ENCODE peak calls at places on chromosomes 5 and 9, in eight cellular contexts. H is HCT116, X is Peyer's patch, F is IMR-90, Q is sigmoid colon, I is thyroid gland, G is breast epithelium, B is prostate gland. D is an unnamed sample.

GRCh38 chr9:93173365-93174150 is 10.4 kb upstream of the WNK2 start:
- DNase-seq in H (no peak), X (no peak), F (no peak), Q (no peak), I (no peak), G (no peak), B (no peak), D (no peak)

GRCh38 chr5:127053049-127053448 is 20.3 kb downstream of the C5orf63 start:
- DNase-seq in H (no peak), X (no peak), F (no peak), Q (no peak), I (no peak), G (no peak), B (no peak), D (no peak)

GRCh38 chr9:90071257-90071656 is 466.4 kb downstream of the GADD45G start:
- DNase-seq in H (no peak), X (no peak), F (no peak), Q (no peak), I (no peak), G (no peak), B (no peak), D (no peak)

GRCh38 chr9:22240619-22241018 is 206.0 kb upstream of the DMRTA1 start:
- DNase-seq in H (no peak), X (no peak), F (peak; percentile 73), Q (no peak), I (no peak), G (no peak), B (no peak), D (no peak)

GRCh38 chr5:5235685-5236084 is 95.6 kb downstream of the ADAMTS16 start:
- DNase-seq in H (no peak), X (no peak), F (no peak), Q (no peak), I (no peak), G (no peak), B (no peak), D (no peak)

GRCh38 chr9:93467462-93467861 is 14.1 kb upstream of the FAM120AOS start:
- DNase-seq in H (no peak), X (no peak), F (no peak), Q (no peak), I (no peak), G (no peak), B (no peak), D (no peak)

GRCh38 chr5:31898246-31898645 is 259.3 kb downstream of the PDZD2 start:
- DNase-seq in H (no peak), X (no peak), F (no peak), Q (no peak), I (no peak), G (no peak), B (no peak), D (no peak)

GRCh38 chr5:139660916-139661814 is 13.0 kb downstream of the CXXC5 start:
- DNase-seq in H (peak; percentile 63), X (peak; percentile 66), F (peak; percentile 95), Q (peak; percentile 97), I (no peak), G (peak; percentile 85), B (peak; percentile 62), D (peak; percentile 99)

GRCh38 chr5:137705106-137705505 is 30.8 kb downstream of the KLHL3 start:
- DNase-seq in H (no peak), X (no peak), F (peak; percentile 41), Q (no peak), I (no peak), G (no peak), B (no peak), D (no peak)

GRCh38 chr9:71681104-71681707 is 87.1 kb downstream of the CEMIP2 start:
- DNase-seq in H (no peak), X (no peak), F (peak; percentile 44), Q (no peak), I (no peak), G (no peak), B (no peak), D (no peak)

GRCh38 chr5:96718635-96719077 is 56.5 kb downstream of the CAST start:
- DNase-seq in H (no peak), X (no peak), F (no peak), Q (no peak), I (peak; percentile 93), G (peak; percentile 79), B (peak; percentile 12), D (no peak)

GRCh38 chr5:132785864-132786263 is 8.8 kb upstream of the SEPTIN8 start:
- DNase-seq in H (no peak), X (no peak), F (no peak), Q (no peak), I (no peak), G (no peak), B (no peak), D (no peak)

GRCh38 chr5:68046445-68046844 is 169.1 kb upstream of the PIK3R1 start:
- DNase-seq in H (peak; percentile 24), X (no peak), F (peak; percentile 98), Q (no peak), I (no peak), G (no peak), B (no peak), D (peak; percentile 14)

GRCh38 chr9:471320-471719 is 256.7 kb downstream of the DOCK8 start:
- DNase-seq in H (no peak), X (no peak), F (no peak), Q (no peak), I (no peak), G (no peak), B (no peak), D (no peak)

GRCh38 chr5:68449380-68449779 is 233.8 kb downstream of the PIK3R1 start:
- DNase-seq in H (no peak), X (no peak), F (no peak), Q (no peak), I (no peak), G (no peak), B (no peak), D (no peak)

GRCh38 chr5:1032011-1032410 is 23.4 kb downstream of the NKD2 start:
- DNase-seq in H (no peak), X (no peak), F (no peak), Q (peak; percentile 55), I (no peak), G (no peak), B (no peak), D (no peak)

GRCh38 chr5:73522989-73523388 is 24.7 kb downstream of the BTF3 start:
- DNase-seq in H (no peak), X (no peak), F (no peak), Q (no peak), I (no peak), G (no peak), B (no peak), D (no peak)

DNA sequence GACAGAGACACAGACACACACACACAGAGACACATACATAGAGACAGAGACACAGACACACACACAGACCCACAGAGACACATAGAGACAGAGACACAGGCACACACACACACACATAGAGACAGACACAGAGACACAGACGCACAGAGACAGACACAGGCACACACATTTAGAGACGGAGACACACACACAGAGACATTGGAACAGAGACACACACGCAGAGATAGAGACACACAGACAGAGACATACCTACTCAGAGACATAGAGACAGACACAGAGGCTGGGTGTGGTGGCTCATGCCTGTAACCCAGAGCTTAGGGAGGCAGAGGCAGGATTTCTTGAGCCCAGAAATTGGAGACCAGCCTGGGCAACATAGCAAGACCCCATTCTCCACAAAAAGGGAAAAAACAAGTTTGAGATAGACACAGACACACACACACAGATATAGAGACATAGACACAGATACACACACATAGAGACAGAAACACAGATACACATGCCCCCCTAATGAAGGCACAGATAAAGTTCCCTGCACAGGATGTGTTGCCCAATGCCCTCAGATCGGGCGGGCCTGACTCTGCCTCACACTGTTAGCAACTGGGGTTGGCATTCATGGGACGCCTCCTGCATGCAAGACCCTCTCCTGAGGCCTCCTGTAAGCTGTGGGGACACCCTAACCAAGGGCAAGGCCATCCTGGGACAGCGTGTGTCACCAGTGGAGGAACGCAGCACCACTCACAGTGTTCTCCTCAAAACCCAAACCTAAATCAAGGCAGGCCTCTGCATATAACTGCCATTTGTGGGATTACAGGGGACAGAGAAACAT is 3.3 kb upstream of the RALGDS start:
- DNase-seq in H (no peak), X (no peak), F (no peak), Q (no peak), I (no peak), G (no peak), B (no peak), D (no peak)
- TF ChIP-seq POLR2A in H (no peak), X (no peak), F (no peak), Q (no peak), I (no peak), G (no peak), B (no peak), D (no peak)

GRCh38 chr9:129133067-129133466 is 21.9 kb downstream of the PTPA start:
- DNase-seq in H (no peak), X (no peak), F (no peak), Q (no peak), I (no peak), G (no peak), B (no peak), D (no peak)
- TF ChIP-seq CTCF in H (no peak), X (no peak), F (no peak), Q (no peak), I (no peak), G (no peak), B (no peak), D (no peak)

GRCh38 chr5:160471761-160472160 is 50.1 kb downstream of the PTTG1 start:
- DNase-seq in H (no peak), X (no peak), F (no peak), Q (no peak), I (no peak), G (no peak), B (no peak), D (peak; percentile 22)
- H3K4me3 ChIP-seq in H (no peak overlapping the region), X (no peak overlapping the region), F (no peak overlapping the region), Q (no peak overlapping the region), I (no peak overlapping the region), G (no peak overlapping the region), B (no peak overlapping the region), D (no peak overlapping the region)

GRCh38 chr9:127837346-127837745 is 17.1 kb downstream of the ENG start:
- DNase-seq in H (no peak), X (peak; percentile 35), F (no peak), Q (no peak), I (peak; percentile 95), G (no peak), B (no peak), D (no peak)

GRCh38 chr9:127835930-127836586 is 18.4 kb downstream of the ENG start:
- DNase-seq in H (no peak), X (no peak), F (peak; percentile 81), Q (peak; percentile 88), I (no peak), G (no peak), B (no peak), D (peak; percentile 73)

GRCh38 chr9:127833555-127833954 is 20.9 kb downstream of the ENG start:
- DNase-seq in H (no peak), X (no peak), F (peak; percentile 55), Q (no peak), I (no peak), G (no peak), B (no peak), D (no peak)

DNA sequence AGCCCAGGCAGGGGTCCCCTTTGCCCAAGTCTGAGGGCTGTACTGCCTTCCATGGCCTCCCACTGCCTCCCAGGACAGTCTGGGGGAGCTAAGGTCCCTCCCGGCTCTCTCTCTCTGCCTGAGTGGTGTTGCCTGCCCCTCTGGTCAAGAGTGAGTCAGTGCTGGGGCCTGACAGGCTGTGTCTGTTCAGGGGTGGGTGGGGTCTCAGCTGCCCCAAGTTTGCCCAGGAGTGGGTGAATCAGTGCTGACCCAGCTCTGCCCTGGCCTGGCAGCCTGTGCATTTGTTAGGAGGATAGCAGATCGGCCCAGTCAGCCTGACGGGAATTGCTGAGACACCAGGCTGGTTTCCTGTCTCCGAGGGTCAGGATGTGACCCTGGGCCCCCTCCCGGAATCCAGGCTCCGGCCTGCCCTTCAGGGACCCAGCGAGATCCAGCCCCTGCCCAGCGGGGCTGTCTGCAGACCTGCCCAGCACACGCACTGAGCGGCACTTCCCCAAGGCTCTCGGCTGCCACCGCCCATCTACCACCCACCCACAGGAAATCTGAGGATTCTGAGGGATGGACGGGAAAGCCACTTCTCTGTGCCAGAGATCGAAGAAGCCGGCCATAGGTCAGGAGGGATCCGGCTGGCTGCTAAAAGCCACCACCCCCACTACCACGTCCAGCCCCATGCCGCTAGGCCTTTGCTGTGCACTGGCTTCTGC is 15.9 kb downstream of the ENG start:
- DNase-seq in H (no peak), X (peak; percentile 27), F (peak; percentile 93), Q (peak; percentile 90), I (peak; percentile 44), G (no peak), B (no peak), D (no peak)
- TF ChIP-seq POLR2A in H (no peak), X (no peak), F (no peak), Q (no peak), I (no peak), G (no peak), B (no peak), D (no peak)

D was measured in NB4.